ENCODE peak calls at places on chromosomes 1 and 21, in seven cellular contexts. One of them, this sample, is unnamed.

GRCh38 chr1:65791396-65791795 is 1.3 kb upstream of the PDE4B start:
- DNase-seq in H9: no peak
- DNase-seq in mesendoderm: no peak
- DNase-seq in IMR-90: peak
- DNase-seq in H1: no peak
- DNase-seq in neuronal stem cell: no peak
- DNase-seq in trophoblast cell: no peak
- DNase-seq in this sample: peak

GRCh38 chr1:242206994-242207393 is 208.1 kb upstream of the MAP1LC3C start:
- DNase-seq in H9: no peak
- DNase-seq in mesendoderm: no peak
- DNase-seq in IMR-90: no peak
- DNase-seq in H1: no peak
- DNase-seq in neuronal stem cell: no peak
- DNase-seq in trophoblast cell: no peak
- DNase-seq in this sample: no peak

GRCh38 chr1:113353581-113353980 is 36.7 kb upstream of the MAGI3 start:
- DNase-seq in H9: no peak
- DNase-seq in mesendoderm: peak
- DNase-seq in IMR-90: no peak
- DNase-seq in H1: no peak
- DNase-seq in neuronal stem cell: no peak
- DNase-seq in trophoblast cell: no peak
- DNase-seq in this sample: no peak

GRCh38 chr1:165914136-165914798 is 86.9 kb downstream of the UCK2 start:
- DNase-seq in H9: peak
- DNase-seq in mesendoderm: peak
- DNase-seq in IMR-90: peak
- DNase-seq in H1: no peak
- DNase-seq in neuronal stem cell: peak
- DNase-seq in trophoblast cell: peak
- DNase-seq in this sample: peak

GRCh38 chr1:162954824-162955223 is 93.8 kb upstream of the CCDC190 start:
- DNase-seq in H9: no peak
- DNase-seq in mesendoderm: no peak
- DNase-seq in IMR-90: peak
- DNase-seq in H1: no peak
- DNase-seq in neuronal stem cell: no peak
- DNase-seq in trophoblast cell: peak
- DNase-seq in this sample: peak

GRCh38 chr21:43826623-43826974 is 37.2 kb downstream of the RRP1 start:
- DNase-seq in H9: no peak
- DNase-seq in mesendoderm: no peak
- DNase-seq in IMR-90: no peak
- DNase-seq in H1: no peak
- DNase-seq in neuronal stem cell: no peak
- DNase-seq in trophoblast cell: no peak
- DNase-seq in this sample: no peak

GRCh38 chr1:78474092-78474491 is 16.7 kb upstream of the PTGFR start:
- DNase-seq in H9: no peak
- DNase-seq in mesendoderm: no peak
- DNase-seq in IMR-90: no peak
- DNase-seq in H1: no peak
- DNase-seq in neuronal stem cell: no peak
- DNase-seq in trophoblast cell: no peak
- DNase-seq in this sample: no peak

GRCh38 chr1:186930248-186930647 is 101.5 kb downstream of the PLA2G4A start:
- DNase-seq in H9: no peak
- DNase-seq in mesendoderm: no peak
- DNase-seq in IMR-90: peak
- DNase-seq in H1: no peak
- DNase-seq in neuronal stem cell: no peak
- DNase-seq in trophoblast cell: no peak
- DNase-seq in this sample: no peak

GRCh38 chr1:225607355-225607754 is 45.6 kb downstream of the ENAH start:
- DNase-seq in H9: no peak
- DNase-seq in mesendoderm: peak
- DNase-seq in IMR-90: no peak
- DNase-seq in H1: no peak
- DNase-seq in neuronal stem cell: no peak
- DNase-seq in trophoblast cell: no peak
- DNase-seq in this sample: no peak

GRCh38 chr1:54312874-54313316 is 93.3 kb downstream of the SSBP3 start:
- DNase-seq in H9: peak
- DNase-seq in mesendoderm: peak
- DNase-seq in IMR-90: peak
- DNase-seq in H1: no peak
- DNase-seq in neuronal stem cell: no peak
- DNase-seq in trophoblast cell: no peak
- DNase-seq in this sample: peak

GRCh38 chr21:39088831-39089380 is 94.3 kb downstream of the PSMG1 start:
- DNase-seq in H9: no peak
- DNase-seq in mesendoderm: peak
- DNase-seq in IMR-90: peak
- DNase-seq in H1: no peak
- DNase-seq in neuronal stem cell: no peak
- DNase-seq in trophoblast cell: peak
- DNase-seq in this sample: no peak

GRCh38 chr1:90526954-90527353 is 190.1 kb downstream of the BARHL2 start:
- DNase-seq in H9: no peak
- DNase-seq in mesendoderm: no peak
- DNase-seq in IMR-90: no peak
- DNase-seq in H1: no peak
- DNase-seq in neuronal stem cell: no peak
- DNase-seq in trophoblast cell: no peak
- DNase-seq in this sample: no peak

GRCh38 chr1:227741166-227741870 is 6.1 kb downstream of the SNAP47 start:
- DNase-seq in H9: no peak
- DNase-seq in mesendoderm: no peak
- DNase-seq in IMR-90: no peak
- DNase-seq in H1: no peak
- DNase-seq in neuronal stem cell: no peak
- DNase-seq in trophoblast cell: no peak
- DNase-seq in this sample: no peak

GRCh38 chr1:213050745-213051126 is 305 bp upstream of the RPS6KC1 start:
- DNase-seq in H9: no peak
- DNase-seq in mesendoderm: no peak
- DNase-seq in IMR-90: no peak
- DNase-seq in H1: no peak
- DNase-seq in neuronal stem cell: no peak
- DNase-seq in trophoblast cell: no peak
- DNase-seq in this sample: no peak

GRCh38 chr1:162080472-162081015 is 11.1 kb downstream of the NOS1AP start:
- DNase-seq in H9: no peak
- DNase-seq in mesendoderm: no peak
- DNase-seq in IMR-90: no peak
- DNase-seq in H1: no peak
- DNase-seq in neuronal stem cell: no peak
- DNase-seq in trophoblast cell: no peak
- DNase-seq in this sample: no peak

GRCh38 chr1:198465201-198466144 is 75.0 kb downstream of the ATP6V1G3 start:
- DNase-seq in H9: no peak
- DNase-seq in mesendoderm: peak
- DNase-seq in IMR-90: peak
- DNase-seq in H1: no peak
- DNase-seq in neuronal stem cell: peak
- DNase-seq in trophoblast cell: peak
- DNase-seq in this sample: peak

GRCh38 chr21:46418265-46418946 is 40.3 kb upstream of the DIP2A start:
- DNase-seq in H9: no peak
- DNase-seq in mesendoderm: no peak
- DNase-seq in IMR-90: no peak
- DNase-seq in H1: no peak
- DNase-seq in neuronal stem cell: no peak
- DNase-seq in trophoblast cell: no peak
- DNase-seq in this sample: no peak

GRCh38 chr1:29236743-29236992 is 346 bp downstream of the PTPRU start:
- DNase-seq in H9: no peak
- DNase-seq in mesendoderm: peak
- DNase-seq in IMR-90: no peak
- DNase-seq in H1: no peak
- DNase-seq in neuronal stem cell: no peak
- DNase-seq in trophoblast cell: no peak
- DNase-seq in this sample: no peak

GRCh38 chr1:177424746-177425145 is 254.0 kb downstream of the BRINP2 start:
- DNase-seq in H9: no peak
- DNase-seq in mesendoderm: no peak
- DNase-seq in IMR-90: no peak
- DNase-seq in H1: no peak
- DNase-seq in neuronal stem cell: no peak
- DNase-seq in trophoblast cell: no peak
- DNase-seq in this sample: peak

GRCh38 chr1:201329286-201329685 is 46.0 kb downstream of the PKP1 start:
- DNase-seq in H9: no peak
- DNase-seq in mesendoderm: no peak
- DNase-seq in IMR-90: peak
- DNase-seq in H1: no peak
- DNase-seq in neuronal stem cell: no peak
- DNase-seq in trophoblast cell: no peak
- DNase-seq in this sample: peak

GRCh38 chr1:109625601-109626560 is 6.2 kb downstream of the AMPD2 start:
- DNase-seq in H9: peak
- DNase-seq in mesendoderm: no peak
- DNase-seq in IMR-90: no peak
- DNase-seq in H1: no peak
- DNase-seq in neuronal stem cell: no peak
- DNase-seq in trophoblast cell: no peak
- DNase-seq in this sample: no peak

GRCh38 chr1:67889940-67890567 is 56.8 kb upstream of the GNG12 start:
- DNase-seq in H9: no peak
- DNase-seq in mesendoderm: peak
- DNase-seq in IMR-90: peak
- DNase-seq in H1: no peak
- DNase-seq in neuronal stem cell: no peak
- DNase-seq in trophoblast cell: peak
- DNase-seq in this sample: peak

GRCh38 chr1:189775343-189775742 is 702.3 kb downstream of the BRINP3 start:
- DNase-seq in H9: no peak
- DNase-seq in mesendoderm: peak
- DNase-seq in IMR-90: peak
- DNase-seq in H1: no peak
- DNase-seq in neuronal stem cell: no peak
- DNase-seq in trophoblast cell: peak
- DNase-seq in this sample: no peak

GRCh38 chr1:94165843-94166242 is 44.9 kb upstream of the ABCA4 start:
- DNase-seq in H9: no peak
- DNase-seq in mesendoderm: no peak
- DNase-seq in IMR-90: no peak
- DNase-seq in H1: no peak
- DNase-seq in neuronal stem cell: no peak
- DNase-seq in trophoblast cell: no peak
- DNase-seq in this sample: no peak

GRCh38 chr1:94154989-94155388 is 34.0 kb upstream of the ABCA4 start:
- DNase-seq in H9: no peak
- DNase-seq in mesendoderm: no peak
- DNase-seq in IMR-90: no peak
- DNase-seq in H1: no peak
- DNase-seq in neuronal stem cell: no peak
- DNase-seq in trophoblast cell: no peak
- DNase-seq in this sample: no peak

GRCh38 chr1:94156226-94156625 is 35.3 kb upstream of the ABCA4 start:
- DNase-seq in H9: no peak
- DNase-seq in mesendoderm: no peak
- DNase-seq in IMR-90: peak
- DNase-seq in H1: no peak
- DNase-seq in neuronal stem cell: no peak
- DNase-seq in trophoblast cell: no peak
- DNase-seq in this sample: no peak

GRCh38 chr1:94160811-94161210 is 39.9 kb upstream of the ABCA4 start:
- DNase-seq in H9: no peak
- DNase-seq in mesendoderm: peak
- DNase-seq in IMR-90: peak
- DNase-seq in H1: no peak
- DNase-seq in neuronal stem cell: peak
- DNase-seq in trophoblast cell: peak
- DNase-seq in this sample: peak
- H3K4ac ChIP-seq in H9: no peak
- H3K4ac ChIP-seq in mesendoderm: no peak
- H3K4ac ChIP-seq in IMR-90: no peak
- H3K4ac ChIP-seq in H1: no peak
- H3K4ac ChIP-seq in neuronal stem cell: no peak
- H3K4ac ChIP-seq in trophoblast cell: no peak
- H3K4ac ChIP-seq in this sample: no peak

GRCh38 chr1:60575326-60575874 is 501.8 kb upstream of the C1orf87 start:
- DNase-seq in H9: no peak
- DNase-seq in mesendoderm: no peak
- DNase-seq in IMR-90: no peak
- DNase-seq in H1: no peak
- DNase-seq in neuronal stem cell: no peak
- DNase-seq in trophoblast cell: no peak
- DNase-seq in this sample: no peak
- H3K4ac ChIP-seq in H9: no peak
- H3K4ac ChIP-seq in mesendoderm: no peak
- H3K4ac ChIP-seq in IMR-90: no peak
- H3K4ac ChIP-seq in H1: no peak
- H3K4ac ChIP-seq in neuronal stem cell: no peak
- H3K4ac ChIP-seq in trophoblast cell: no peak
- H3K4ac ChIP-seq in this sample: no peak

GRCh38 chr1:10640843-10641553 is 155.4 kb downstream of the CASZ1 start:
- DNase-seq in H9: no peak
- DNase-seq in mesendoderm: no peak
- DNase-seq in IMR-90: no peak
- DNase-seq in H1: no peak
- DNase-seq in neuronal stem cell: no peak
- DNase-seq in trophoblast cell: no peak
- DNase-seq in this sample: no peak

GRCh38 chr1:10644307-10645128 is 151.9 kb downstream of the CASZ1 start:
- DNase-seq in H9: no peak
- DNase-seq in mesendoderm: no peak
- DNase-seq in IMR-90: peak
- DNase-seq in H1: no peak
- DNase-seq in neuronal stem cell: no peak
- DNase-seq in trophoblast cell: no peak
- DNase-seq in this sample: no peak

GRCh38 chr1:10641976-10642375 is 154.5 kb downstream of the CASZ1 start:
- DNase-seq in H9: no peak
- DNase-seq in mesendoderm: no peak
- DNase-seq in IMR-90: no peak
- DNase-seq in H1: no peak
- DNase-seq in neuronal stem cell: no peak
- DNase-seq in trophoblast cell: no peak
- DNase-seq in this sample: no peak

GRCh38 chr1:10643607-10644306 is 152.7 kb downstream of the CASZ1 start:
- DNase-seq in H9: no peak
- DNase-seq in mesendoderm: no peak
- DNase-seq in IMR-90: no peak
- DNase-seq in H1: no peak
- DNase-seq in neuronal stem cell: no peak
- DNase-seq in trophoblast cell: no peak
- DNase-seq in this sample: no peak

GRCh38 chr1:10642403-10643080 is 153.9 kb downstream of the CASZ1 start:
- DNase-seq in H9: no peak
- DNase-seq in mesendoderm: no peak
- DNase-seq in IMR-90: no peak
- DNase-seq in H1: no peak
- DNase-seq in neuronal stem cell: no peak
- DNase-seq in trophoblast cell: no peak
- DNase-seq in this sample: no peak
- H3K4ac ChIP-seq in H9: no peak
- H3K4ac ChIP-seq in mesendoderm: no peak
- H3K4ac ChIP-seq in IMR-90: no peak
- H3K4ac ChIP-seq in H1: no peak
- H3K4ac ChIP-seq in neuronal stem cell: no peak
- H3K4ac ChIP-seq in trophoblast cell: no peak
- H3K4ac ChIP-seq in this sample: no peak

GRCh38 chr1:244807138-244807537 is 28.3 kb upstream of the COX20 start:
- DNase-seq in H9: no peak
- DNase-seq in mesendoderm: no peak
- DNase-seq in IMR-90: no peak
- DNase-seq in H1: no peak
- DNase-seq in neuronal stem cell: no peak
- DNase-seq in trophoblast cell: no peak
- DNase-seq in this sample: no peak
- H3K4ac ChIP-seq in H9: no peak
- H3K4ac ChIP-seq in mesendoderm: no peak
- H3K4ac ChIP-seq in IMR-90: no peak
- H3K4ac ChIP-seq in H1: no peak
- H3K4ac ChIP-seq in neuronal stem cell: no peak
- H3K4ac ChIP-seq in trophoblast cell: no peak
- H3K4ac ChIP-seq in this sample: no peak

This sample was measured in mesenchymal stem cell.